ENCODE peak calls at places on chromosomes 16 and 17, in seven cellular contexts. One of them, this sample, is unnamed.

GRCh38 chr17:60542066-60542465 is 16.0 kb upstream of the APPBP2 start:
- DNase-seq in heart right ventricle: no peak
- DNase-seq in CD8-positive, alpha-beta memory T cell: no peak
- DNase-seq in cardiac muscle cell: no peak
- DNase-seq in mesendoderm: no peak
- DNase-seq in Karpas-422: no peak
- DNase-seq in adrenal gland: no peak
- DNase-seq in this sample: no peak

GRCh38 chr16:1033128-1033679 is 39.3 kb upstream of the SSTR5 start:
- DNase-seq in heart right ventricle: no peak
- DNase-seq in Karpas-422: no peak
- DNase-seq in mesendoderm: no peak
- DNase-seq in cardiac muscle cell: no peak
- DNase-seq in adrenal gland: no peak
- DNase-seq in CD8-positive, alpha-beta memory T cell: no peak
- DNase-seq in this sample: no peak

GRCh38 chr17:27446569-27447301 is 9.5 kb upstream of the KSR1 start:
- DNase-seq in adrenal gland: peak; percentile 44
- DNase-seq in mesendoderm: peak; percentile 21
- DNase-seq in heart right ventricle: no peak
- DNase-seq in CD8-positive, alpha-beta memory T cell: no peak
- DNase-seq in cardiac muscle cell: no peak
- DNase-seq in Karpas-422: no peak
- DNase-seq in this sample: no peak

GRCh38 chr17:28412131-28412530 is 6.1 kb upstream of the SLC46A1 start:
- DNase-seq in mesendoderm: no peak
- DNase-seq in cardiac muscle cell: no peak
- DNase-seq in CD8-positive, alpha-beta memory T cell: no peak
- DNase-seq in heart right ventricle: no peak
- DNase-seq in adrenal gland: no peak
- DNase-seq in Karpas-422: no peak
- DNase-seq in this sample: no peak

GRCh38 chr17:74430706-74431567 is 951 bp upstream of the GPRC5C start:
- DNase-seq in heart right ventricle: peak; percentile 86
- DNase-seq in CD8-positive, alpha-beta memory T cell: no peak
- DNase-seq in cardiac muscle cell: peak; percentile 78
- DNase-seq in Karpas-422: no peak
- DNase-seq in mesendoderm: peak; percentile 74
- DNase-seq in adrenal gland: peak; percentile 85
- DNase-seq in this sample: no peak

GRCh38 chr16:18932243-18932997 is 6.2 kb upstream of the SMG1 start:
- DNase-seq in heart right ventricle: no peak
- DNase-seq in CD8-positive, alpha-beta memory T cell: no peak
- DNase-seq in mesendoderm: no peak
- DNase-seq in cardiac muscle cell: peak; percentile 32
- DNase-seq in adrenal gland: peak; percentile 29
- DNase-seq in Karpas-422: no peak
- DNase-seq in this sample: no peak

GRCh38 chr16:86566601-86566965 is at the start of gene FOXC2:
- DNase-seq in cardiac muscle cell: peak; percentile 95
- DNase-seq in mesendoderm: peak; percentile 95
- DNase-seq in Karpas-422: no peak
- DNase-seq in CD8-positive, alpha-beta memory T cell: no peak
- DNase-seq in heart right ventricle: peak; percentile 90
- DNase-seq in adrenal gland: peak; percentile 79
- DNase-seq in this sample: peak; percentile 41

GRCh38 chr17:37676115-37676925 is 33.1 kb upstream of the DDX52 start:
- DNase-seq in mesendoderm: no peak
- DNase-seq in cardiac muscle cell: no peak
- DNase-seq in adrenal gland: no peak
- DNase-seq in Karpas-422: no peak
- DNase-seq in CD8-positive, alpha-beta memory T cell: no peak
- DNase-seq in heart right ventricle: no peak
- DNase-seq in this sample: no peak

GRCh38 chr17:3794890-3795757 is 5.9 kb downstream of the ITGAE start:
- DNase-seq in CD8-positive, alpha-beta memory T cell: peak; percentile 77
- DNase-seq in heart right ventricle: no peak
- DNase-seq in adrenal gland: no peak
- DNase-seq in cardiac muscle cell: no peak
- DNase-seq in Karpas-422: no peak
- DNase-seq in mesendoderm: no peak
- DNase-seq in this sample: no peak

GRCh38 chr17:63138713-63139112 is 172.7 kb downstream of the TANC2 start:
- DNase-seq in cardiac muscle cell: no peak
- DNase-seq in Karpas-422: no peak
- DNase-seq in mesendoderm: no peak
- DNase-seq in adrenal gland: no peak
- DNase-seq in heart right ventricle: no peak
- DNase-seq in CD8-positive, alpha-beta memory T cell: no peak
- DNase-seq in this sample: no peak

GRCh38 chr16:87556941-87557459 is 45.3 kb upstream of the JPH3 start:
- DNase-seq in heart right ventricle: peak; percentile 65
- DNase-seq in Karpas-422: no peak
- DNase-seq in mesendoderm: no peak
- DNase-seq in adrenal gland: peak; percentile 79
- DNase-seq in cardiac muscle cell: peak; percentile 83
- DNase-seq in CD8-positive, alpha-beta memory T cell: no peak
- DNase-seq in this sample: no peak

GRCh38 chr17:29595943-29596774 is 3.2 kb downstream of the ANKRD13B start:
- DNase-seq in cardiac muscle cell: no peak
- DNase-seq in heart right ventricle: peak; percentile 3
- DNase-seq in CD8-positive, alpha-beta memory T cell: no peak
- DNase-seq in adrenal gland: peak; percentile 17
- DNase-seq in Karpas-422: no peak
- DNase-seq in mesendoderm: no peak
- DNase-seq in this sample: no peak

GRCh38 chr17:36089888-36090836 is at the start of gene CCL3:
- DNase-seq in cardiac muscle cell: no peak
- DNase-seq in heart right ventricle: peak; percentile 32
- DNase-seq in mesendoderm: no peak
- DNase-seq in Karpas-422: peak; percentile 90
- DNase-seq in CD8-positive, alpha-beta memory T cell: no peak
- DNase-seq in adrenal gland: peak; percentile 46
- DNase-seq in this sample: peak; percentile 50

GRCh38 chr17:79739148-79740062 is 8.7 kb downstream of the ENPP7 start:
- DNase-seq in Karpas-422: no peak
- DNase-seq in mesendoderm: no peak
- DNase-seq in adrenal gland: no peak
- DNase-seq in heart right ventricle: no peak
- DNase-seq in cardiac muscle cell: no peak
- DNase-seq in CD8-positive, alpha-beta memory T cell: no peak
- DNase-seq in this sample: no peak

GRCh38 chr17:66468241-66469087 is 166.1 kb downstream of the PRKCA start:
- DNase-seq in CD8-positive, alpha-beta memory T cell: no peak
- DNase-seq in heart right ventricle: no peak
- DNase-seq in adrenal gland: peak; percentile 41
- DNase-seq in mesendoderm: peak; percentile 43
- DNase-seq in cardiac muscle cell: no peak
- DNase-seq in Karpas-422: no peak
- DNase-seq in this sample: no peak

GRCh38 chr16:6286176-6286575 is 1046.5 kb upstream of the RBFOX1 start:
- DNase-seq in CD8-positive, alpha-beta memory T cell: no peak
- DNase-seq in heart right ventricle: no peak
- DNase-seq in adrenal gland: no peak
- DNase-seq in cardiac muscle cell: no peak
- DNase-seq in Karpas-422: no peak
- DNase-seq in mesendoderm: no peak
- DNase-seq in this sample: no peak

GRCh38 chr16:48165961-48166578 is 10.3 kb upstream of the ABCC12 start:
- DNase-seq in cardiac muscle cell: no peak
- DNase-seq in CD8-positive, alpha-beta memory T cell: no peak
- DNase-seq in Karpas-422: peak; percentile 45
- DNase-seq in mesendoderm: peak; percentile 46
- DNase-seq in adrenal gland: no peak
- DNase-seq in heart right ventricle: no peak
- DNase-seq in this sample: no peak

DNA sequence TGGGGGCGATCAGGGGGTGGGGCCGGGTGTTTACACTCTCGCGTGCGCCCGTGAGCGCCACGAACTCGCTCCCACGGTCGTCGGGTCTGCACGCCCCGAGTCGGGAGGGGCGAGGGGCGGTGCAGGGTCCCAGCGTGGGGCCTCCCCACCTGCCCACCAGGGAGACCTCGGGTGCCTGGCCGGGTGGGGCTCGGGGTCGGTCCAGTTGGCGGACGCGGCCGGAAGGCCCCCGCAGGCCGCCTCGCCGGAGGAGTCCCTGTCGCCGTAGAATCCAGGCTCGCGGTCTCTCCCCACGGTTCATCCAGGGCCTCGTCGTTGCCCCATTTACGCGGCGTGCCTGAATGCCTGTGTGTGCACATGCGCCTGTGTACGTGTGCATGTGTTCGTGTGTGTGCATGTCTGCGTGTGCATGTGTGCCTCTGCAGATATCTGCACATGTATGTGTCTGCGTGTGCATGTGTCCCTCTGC is 510 bp upstream of the RAB40B start:
- DNase-seq in heart right ventricle: no peak
- DNase-seq in cardiac muscle cell: no peak
- DNase-seq in Karpas-422: no peak
- DNase-seq in adrenal gland: no peak
- DNase-seq in mesendoderm: no peak
- DNase-seq in CD8-positive, alpha-beta memory T cell: no peak
- DNase-seq in this sample: no peak
- H3K4me3 ChIP-seq in heart right ventricle: peak overlapping the region; percentile 66
- H3K4me3 ChIP-seq in cardiac muscle cell: peak overlapping the region; percentile 53
- H3K4me3 ChIP-seq in Karpas-422: no peak overlapping the region
- H3K4me3 ChIP-seq in adrenal gland: peak overlapping the region; percentile 47
- H3K4me3 ChIP-seq in mesendoderm: peak overlapping the region; percentile 42
- H3K4me3 ChIP-seq in CD8-positive, alpha-beta memory T cell: peak overlapping the region; percentile 67
- H3K4me3 ChIP-seq in this sample: peak overlapping the region; percentile 83

DNA sequence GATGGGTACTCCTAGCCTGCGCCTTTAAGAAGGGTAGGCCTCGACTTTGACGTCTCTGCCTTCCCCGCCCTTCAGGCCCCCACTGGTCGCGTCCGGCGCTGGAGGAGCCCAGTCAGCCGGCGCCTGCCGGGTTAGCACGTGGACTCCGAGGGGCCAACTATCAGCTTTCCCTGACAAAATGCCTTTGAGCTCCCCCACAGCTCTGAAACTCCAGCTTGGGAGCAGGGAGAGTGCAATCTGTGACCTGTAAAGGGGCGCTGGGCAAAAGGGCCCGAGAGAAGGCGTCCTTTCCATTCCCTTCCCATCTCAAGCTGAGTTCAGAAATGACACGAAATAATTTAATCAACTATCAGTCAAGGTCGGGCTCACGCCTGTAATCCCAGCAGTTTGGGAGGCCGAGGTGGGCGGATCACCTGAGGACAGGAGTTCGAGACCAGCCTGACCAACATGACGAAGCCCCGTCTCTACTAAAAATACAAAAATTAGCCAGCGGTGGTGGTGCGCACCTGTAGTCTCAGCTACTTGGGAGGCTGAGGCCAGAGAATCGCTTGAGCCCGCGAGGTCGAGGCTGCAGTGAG is 2.3 kb upstream of the SLC25A39 start:
- DNase-seq in CD8-positive, alpha-beta memory T cell: peak; percentile 93
- DNase-seq in mesendoderm: peak; percentile 99
- DNase-seq in adrenal gland: peak; percentile 97
- DNase-seq in Karpas-422: peak; percentile 98
- DNase-seq in heart right ventricle: peak; percentile 98
- DNase-seq in cardiac muscle cell: peak; percentile 97
- DNase-seq in this sample: peak; percentile 93
- H3K4me3 ChIP-seq in CD8-positive, alpha-beta memory T cell: peak overlapping the region; percentile 38
- H3K4me3 ChIP-seq in mesendoderm: no peak overlapping the region
- H3K4me3 ChIP-seq in adrenal gland: no peak overlapping the region
- H3K4me3 ChIP-seq in Karpas-422: peak overlapping the region; percentile 59
- H3K4me3 ChIP-seq in heart right ventricle: peak overlapping the region; percentile 25
- H3K4me3 ChIP-seq in cardiac muscle cell: no peak overlapping the region
- H3K4me3 ChIP-seq in this sample: peak overlapping the region; percentile 51

GRCh38 chr17:80750263-80750662 is 205.6 kb downstream of the RPTOR start:
- DNase-seq in Karpas-422: no peak
- DNase-seq in CD8-positive, alpha-beta memory T cell: no peak
- DNase-seq in mesendoderm: no peak
- DNase-seq in cardiac muscle cell: no peak
- DNase-seq in heart right ventricle: no peak
- DNase-seq in adrenal gland: no peak
- DNase-seq in this sample: no peak

GRCh38 chr17:80753946-80754345 is 209.3 kb downstream of the RPTOR start:
- DNase-seq in CD8-positive, alpha-beta memory T cell: no peak
- DNase-seq in cardiac muscle cell: no peak
- DNase-seq in adrenal gland: peak; percentile 13
- DNase-seq in Karpas-422: no peak
- DNase-seq in heart right ventricle: no peak
- DNase-seq in mesendoderm: no peak
- DNase-seq in this sample: no peak

GRCh38 chr17:80751070-80751459 is 206.4 kb downstream of the RPTOR start:
- DNase-seq in heart right ventricle: no peak
- DNase-seq in mesendoderm: no peak
- DNase-seq in CD8-positive, alpha-beta memory T cell: no peak
- DNase-seq in adrenal gland: no peak
- DNase-seq in Karpas-422: no peak
- DNase-seq in cardiac muscle cell: no peak
- DNase-seq in this sample: no peak

GRCh38 chr17:80751460-80752368 is 207.1 kb downstream of the RPTOR start:
- DNase-seq in adrenal gland: no peak
- DNase-seq in cardiac muscle cell: no peak
- DNase-seq in heart right ventricle: no peak
- DNase-seq in CD8-positive, alpha-beta memory T cell: no peak
- DNase-seq in Karpas-422: no peak
- DNase-seq in mesendoderm: peak; percentile 21
- DNase-seq in this sample: no peak

GRCh38 chr17:80752369-80752705 is 207.7 kb downstream of the RPTOR start:
- DNase-seq in CD8-positive, alpha-beta memory T cell: no peak
- DNase-seq in cardiac muscle cell: no peak
- DNase-seq in Karpas-422: no peak
- DNase-seq in adrenal gland: no peak
- DNase-seq in mesendoderm: no peak
- DNase-seq in heart right ventricle: no peak
- DNase-seq in this sample: no peak
- H3K4me3 ChIP-seq in CD8-positive, alpha-beta memory T cell: no peak overlapping the region
- H3K4me3 ChIP-seq in cardiac muscle cell: no peak overlapping the region
- H3K4me3 ChIP-seq in Karpas-422: no peak overlapping the region
- H3K4me3 ChIP-seq in adrenal gland: no peak overlapping the region
- H3K4me3 ChIP-seq in mesendoderm: no peak overlapping the region
- H3K4me3 ChIP-seq in heart right ventricle: no peak overlapping the region
- H3K4me3 ChIP-seq in this sample: no peak overlapping the region

GRCh38 chr17:46179375-46179999 is 13.7 kb downstream of the KANSL1 start:
- DNase-seq in Karpas-422: no peak
- DNase-seq in cardiac muscle cell: no peak
- DNase-seq in CD8-positive, alpha-beta memory T cell: no peak
- DNase-seq in adrenal gland: no peak
- DNase-seq in mesendoderm: peak; percentile 67
- DNase-seq in heart right ventricle: no peak
- DNase-seq in this sample: no peak
- H3K4me3 ChIP-seq in Karpas-422: no peak overlapping the region
- H3K4me3 ChIP-seq in cardiac muscle cell: no peak overlapping the region
- H3K4me3 ChIP-seq in CD8-positive, alpha-beta memory T cell: no peak overlapping the region
- H3K4me3 ChIP-seq in adrenal gland: no peak overlapping the region
- H3K4me3 ChIP-seq in mesendoderm: no peak overlapping the region
- H3K4me3 ChIP-seq in heart right ventricle: no peak overlapping the region
- H3K4me3 ChIP-seq in this sample: no peak overlapping the region

This sample was measured in naive thymus-derived CD4-positive, alpha-beta T cell.